ENCODE peak calls at places on chromosomes 1 and 21, in five cellular contexts. R is AG04450, M is Panc1, A is lower leg skin, C is PC-9. T is an unnamed sample.

GRCh38 chr21:22892757-22893156 is 1894.5 kb downstream of the NCAM2 start:
- DNase-seq in R (no peak), M (no peak), A (no peak), C (no peak), T (no peak)

GRCh38 chr1:91555074-91555730 is 54.6 kb downstream of the CDC7 start:
- DNase-seq in R (no peak), M (no peak), A (no peak), C (no peak), T (no peak)

GRCh38 chr1:22689505-22689904 is 21.1 kb upstream of the EPHB2 start:
- DNase-seq in R (peak), M (peak), A (no peak), C (peak), T (peak)

GRCh38 chr1:64195089-64195410 is 8.4 kb upstream of the UBE2U start:
- DNase-seq in R (no peak), M (no peak), A (no peak), C (no peak), T (no peak)

GRCh38 chr21:25960423-25960822 is 210.1 kb downstream of the APP start:
- DNase-seq in R (no peak), M (no peak), A (no peak), C (no peak), T (no peak)

GRCh38 chr1:63793741-63794240 is 20.0 kb downstream of the ROR1 start:
- DNase-seq in R (no peak), M (no peak), A (no peak), C (no peak), T (no peak)

GRCh38 chr1:214660900-214661299 is 57.9 kb downstream of the CENPF start:
- DNase-seq in R (peak), M (no peak), A (peak), C (no peak), T (peak)

GRCh38 chr1:191320062-191320461 is 838.2 kb upstream of the RGS18 start:
- DNase-seq in R (no peak), M (no peak), A (no peak), C (peak), T (no peak)

GRCh38 chr1:231420959-231421615 is 1.0 kb downstream of the EGLN1 start:
- DNase-seq in R (no peak), M (no peak), A (peak), C (peak), T (no peak)

DNA sequence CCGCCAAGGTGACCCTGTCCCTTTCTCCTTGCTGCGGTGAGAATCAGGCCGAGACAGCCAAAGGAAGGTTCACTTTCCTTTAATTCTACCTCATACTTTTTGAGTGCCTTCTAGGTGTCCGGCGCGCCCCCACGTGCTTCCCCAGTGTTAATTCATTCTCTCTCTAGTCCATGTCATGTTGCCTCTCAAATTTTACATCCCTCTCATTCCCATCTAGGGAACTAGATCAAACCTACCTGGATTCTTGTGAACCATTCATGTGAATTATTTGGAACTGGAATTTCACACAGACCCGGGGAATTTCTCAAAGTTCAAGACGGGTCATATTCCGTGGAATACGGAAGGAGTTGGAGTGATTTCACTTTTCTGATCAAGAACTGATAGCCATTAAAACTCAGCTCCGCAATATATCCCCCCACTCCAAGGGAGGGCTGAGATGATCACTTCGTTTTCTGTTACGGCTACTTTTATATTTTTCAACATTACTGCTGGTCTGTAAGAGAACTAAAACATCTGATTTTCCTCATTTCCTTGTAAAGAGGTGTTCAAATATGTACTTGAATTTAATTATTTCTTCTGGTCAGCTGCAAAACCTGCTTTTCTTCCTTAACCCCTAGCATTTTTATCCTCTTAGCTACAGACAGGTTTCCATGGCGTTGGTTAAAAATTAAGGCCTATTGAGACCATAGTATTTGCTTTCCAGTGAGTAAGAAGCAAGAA is 1.0 kb upstream of the ENO1 start:
- DNase-seq in R (no peak), M (no peak), A (peak), C (no peak), T (no peak)
- TF ChIP-seq CTCF in R (peak), M (no peak), A (no peak), C (no peak), T (peak)

GRCh38 chr1:59328353-59328752 is 31.5 kb downstream of the FGGY start:
- DNase-seq in R (no peak), M (no peak), A (no peak), C (no peak), T (no peak)
- H3K4me3 ChIP-seq in R (no peak), M (no peak), A (no peak), C (no peak), T (no peak)

GRCh38 chr21:31731112-31731801 is 661 bp downstream of the SCAF4 start:
- DNase-seq in R (no peak), M (no peak), A (peak), C (peak), T (no peak)
- TF ChIP-seq CTCF in R (no peak), M (no peak), A (no peak), C (no peak), T (peak)

DNA sequence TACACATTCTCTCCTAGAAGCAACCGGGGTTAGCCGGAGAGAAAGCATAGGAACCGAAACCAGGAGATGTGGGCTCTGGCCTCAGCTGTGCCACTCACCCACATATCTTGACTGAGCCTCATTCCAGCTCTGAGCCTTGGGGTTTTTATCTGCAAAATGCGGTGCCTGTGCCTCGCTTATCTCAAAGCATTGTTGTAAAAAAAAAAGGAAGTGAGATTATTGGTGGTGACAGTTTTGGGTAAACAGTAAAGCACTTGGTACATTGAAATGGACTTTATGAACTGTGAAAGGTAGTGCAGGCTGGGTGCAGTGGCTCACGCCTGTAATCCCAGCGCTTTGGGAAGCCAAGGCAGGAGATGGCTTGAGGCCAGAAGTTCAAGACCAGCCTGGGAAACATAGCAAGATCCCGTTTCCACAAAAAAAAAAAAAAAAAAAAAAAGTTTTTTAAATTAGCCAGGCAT is 3.8 kb downstream of the PTAFR start:
- DNase-seq in R (no peak), M (no peak), A (no peak), C (no peak), T (no peak)
- H3K4me3 ChIP-seq in R (no peak), M (no peak), A (no peak), C (no peak), T (no peak)

DNA sequence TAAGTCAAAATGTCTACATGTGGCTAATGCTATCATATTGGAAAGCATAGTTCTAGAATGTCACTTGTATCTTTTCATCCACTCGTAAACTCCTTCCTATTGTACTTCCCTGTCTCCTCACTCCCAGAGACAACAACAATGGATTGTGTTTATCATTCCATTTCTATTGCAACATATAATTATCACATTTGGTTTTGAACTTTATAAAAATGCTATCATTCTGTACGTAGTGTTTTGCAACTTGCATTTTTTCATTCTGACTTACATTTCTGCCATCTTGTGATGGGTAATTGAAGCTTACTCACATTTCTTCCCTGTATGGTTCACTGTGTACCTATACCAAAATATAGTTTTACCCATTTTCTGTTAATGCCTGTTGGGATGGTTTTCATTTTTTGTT is 14.5 kb upstream of the CSF3R start:
- DNase-seq in R (no peak), M (no peak), A (no peak), C (no peak), T (no peak)
- TF ChIP-seq CTCF in R (no peak), M (no peak), A (no peak), C (no peak), T (no peak)

DNA sequence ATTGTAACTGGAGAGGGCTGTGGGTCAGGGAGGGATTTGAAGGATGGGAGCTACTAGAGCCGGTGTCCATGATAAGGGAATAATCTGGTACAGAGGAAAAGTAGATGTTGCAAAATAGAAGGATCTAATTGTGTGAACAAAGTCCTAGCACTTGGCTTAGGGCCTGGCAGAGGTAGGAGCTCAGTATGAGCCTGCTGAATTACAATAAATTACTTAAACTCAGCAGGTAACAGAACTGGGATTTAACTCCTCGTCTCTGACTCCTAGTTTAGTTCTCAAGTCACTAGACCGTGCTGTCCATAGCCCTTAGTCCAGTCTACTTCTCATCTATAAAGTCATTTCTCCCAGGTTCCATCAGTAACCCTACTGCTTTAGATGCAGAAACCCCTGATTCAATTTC is 120.2 kb downstream of the LRRC53 start:
- DNase-seq in R (no peak), M (no peak), A (no peak), C (no peak), T (no peak)
- H3K4me3 ChIP-seq in R (no peak), M (no peak), A (no peak), C (no peak), T (no peak)

DNA sequence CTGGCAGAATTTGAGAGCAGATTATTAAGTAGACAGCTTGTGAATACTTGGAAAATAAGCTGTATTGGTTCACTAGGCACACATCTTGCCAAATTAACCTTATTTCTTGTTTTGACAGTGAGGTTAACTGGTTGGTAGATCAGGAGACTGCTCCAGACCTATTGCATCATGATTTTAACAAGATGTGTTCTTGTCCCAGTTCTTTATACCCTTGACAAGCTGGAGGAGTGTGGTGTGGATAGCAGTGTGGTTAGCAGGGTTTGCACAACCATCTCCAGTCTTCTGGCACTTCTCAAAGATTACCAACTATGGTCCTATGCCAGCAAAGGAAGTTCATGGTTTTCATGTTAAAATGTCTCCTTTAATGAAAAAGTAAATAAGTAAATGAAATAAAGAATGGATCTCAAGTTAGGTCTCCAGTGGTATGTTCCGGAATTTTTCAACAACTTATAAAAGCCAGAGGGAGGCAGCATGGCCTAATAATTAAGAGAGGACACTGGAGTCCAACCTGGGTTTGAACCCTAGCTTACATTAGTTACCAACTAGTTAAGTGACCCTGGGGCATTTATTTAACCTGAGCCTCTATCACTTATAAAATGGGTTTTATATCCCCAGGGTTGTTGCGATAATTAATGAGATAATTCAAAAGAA is 34.1 kb downstream of the DDX20 start:
- DNase-seq in R (no peak), M (no peak), A (no peak), C (no peak), T (no peak)
- TF ChIP-seq CTCF in R (no peak), M (no peak), A (no peak), C (no peak), T (no peak)

GRCh38 chr1:40782371-40782956 is 1.1 kb upstream of the KCNQ4 start:
- DNase-seq in R (no peak), M (no peak), A (no peak), C (peak), T (no peak)

GRCh38 chr1:40784771-40785151 is 1.2 kb downstream of the KCNQ4 start:
- DNase-seq in R (no peak), M (no peak), A (no peak), C (no peak), T (no peak)

GRCh38 chr1:40784141-40784770 is 669 bp downstream of the KCNQ4 start:
- DNase-seq in R (no peak), M (no peak), A (no peak), C (peak), T (no peak)

GRCh38 chr1:40781614-40781971 is 2.0 kb upstream of the KCNQ4 start:
- DNase-seq in R (no peak), M (no peak), A (no peak), C (no peak), T (no peak)

GRCh38 chr1:40783001-40783905 is at the start of gene KCNQ4:
- DNase-seq in R (no peak), M (no peak), A (no peak), C (peak), T (no peak)
- H3K4me3 ChIP-seq in R (peak), M (peak), A (no peak), C (peak), T (peak)

DNA sequence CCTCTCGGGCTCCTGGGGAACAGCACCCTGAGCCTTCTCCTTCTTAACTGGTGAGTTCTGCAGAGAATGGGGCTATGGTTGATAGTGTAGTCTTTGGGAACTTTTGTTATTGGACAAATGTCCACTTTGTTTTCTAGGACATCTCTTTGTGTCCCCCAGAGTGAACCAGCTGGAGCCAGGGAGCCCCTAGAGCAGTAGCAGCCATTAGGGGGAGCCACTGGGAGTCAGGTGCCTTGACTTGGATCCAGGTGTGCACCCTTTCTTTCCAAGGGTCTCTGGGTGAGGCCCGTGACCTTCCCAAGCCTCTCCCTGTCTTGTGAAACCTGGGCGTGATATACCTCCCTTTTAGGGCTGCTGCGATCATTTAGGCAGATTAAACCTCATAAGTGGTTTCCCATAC is 36.9 kb downstream of the ABCG1 start:
- DNase-seq in R (no peak), M (no peak), A (no peak), C (no peak), T (no peak)
- TF ChIP-seq CTCF in R (no peak), M (no peak), A (no peak), C (no peak), T (no peak)

DNA sequence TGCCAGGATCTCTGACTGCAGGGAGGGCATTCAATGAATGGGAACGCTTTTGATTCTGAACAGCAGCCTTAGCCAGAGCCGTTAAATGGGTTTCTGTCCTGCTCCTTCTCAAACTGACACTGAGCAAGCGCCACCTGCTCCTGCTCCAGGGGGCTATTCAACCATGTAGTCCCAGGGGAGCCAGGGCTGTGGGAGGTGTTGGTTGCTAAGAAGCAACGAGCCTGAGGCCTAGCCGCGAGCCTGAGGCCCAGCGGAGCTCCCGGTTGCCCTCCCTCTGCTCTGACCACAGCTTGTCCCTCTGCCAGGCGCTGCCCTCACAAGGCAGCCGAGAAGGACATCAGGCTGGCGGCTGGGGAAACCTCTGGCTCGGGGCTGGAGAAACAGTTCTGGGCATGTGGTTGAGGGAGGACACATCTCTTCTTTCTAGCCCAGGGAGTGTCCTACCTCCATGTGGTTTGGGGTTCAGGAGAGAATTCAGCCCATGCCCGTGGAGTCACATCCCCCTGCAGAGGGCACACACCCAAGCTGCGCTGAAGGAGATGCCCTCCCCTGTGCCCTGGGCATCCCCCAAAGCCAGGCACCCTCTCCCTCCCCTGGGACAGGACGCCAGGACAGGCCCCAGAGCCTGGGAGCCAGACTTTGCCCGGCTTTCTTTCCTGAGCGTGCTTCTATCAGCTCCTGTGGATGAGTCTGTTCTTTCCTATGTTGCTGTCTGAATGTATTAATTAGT is 18.0 kb downstream of the PCP4 start:
- DNase-seq in R (no peak), M (no peak), A (no peak), C (no peak), T (no peak)
- H3K4me3 ChIP-seq in R (no peak), M (no peak), A (no peak), C (no peak), T (no peak)

T was measured in AG04449.